ENCODE peak calls at places on chromosomes 12 and 14, in nine cellular contexts. One of them, this sample, is unnamed.

GRCh38 chr14:48914921-48915320 is 671.3 kb downstream of the RPS29 start:
- DNase-seq in cardiac muscle cell: no peak
- DNase-seq in CD8-positive, alpha-beta T cell: no peak
- DNase-seq in fibroblast of lung: no peak
- DNase-seq in iPS DF 6.9: no peak
- DNase-seq in uterus: no peak
- DNase-seq in PC-3: no peak
- DNase-seq in Karpas-422: no peak
- DNase-seq in tibial nerve: no peak
- DNase-seq in this sample: no peak

GRCh38 chr14:98177551-98177950 is 1094.4 kb downstream of the BCL11B start:
- DNase-seq in cardiac muscle cell: no peak
- DNase-seq in CD8-positive, alpha-beta T cell: no peak
- DNase-seq in fibroblast of lung: no peak
- DNase-seq in iPS DF 6.9: no peak
- DNase-seq in uterus: no peak
- DNase-seq in PC-3: no peak
- DNase-seq in Karpas-422: no peak
- DNase-seq in tibial nerve: no peak
- DNase-seq in this sample: no peak

GRCh38 chr14:59090572-59090971 is 97.9 kb upstream of the DAAM1 start:
- DNase-seq in cardiac muscle cell: no peak
- DNase-seq in CD8-positive, alpha-beta T cell: no peak
- DNase-seq in fibroblast of lung: no peak
- DNase-seq in iPS DF 6.9: no peak
- DNase-seq in uterus: no peak
- DNase-seq in PC-3: no peak
- DNase-seq in Karpas-422: no peak
- DNase-seq in tibial nerve: no peak
- DNase-seq in this sample: no peak

GRCh38 chr14:33938131-33938949 is 12.5 kb downstream of the EGLN3 start:
- DNase-seq in cardiac muscle cell: peak; percentile 77
- DNase-seq in CD8-positive, alpha-beta T cell: no peak
- DNase-seq in fibroblast of lung: peak; percentile 10
- DNase-seq in iPS DF 6.9: no peak
- DNase-seq in uterus: peak; percentile 35
- DNase-seq in PC-3: peak; percentile 80
- DNase-seq in Karpas-422: no peak
- DNase-seq in tibial nerve: peak; percentile 9
- DNase-seq in this sample: peak; percentile 75

GRCh38 chr12:6165418-6165817 is 34.8 kb upstream of the CD9 start:
- DNase-seq in cardiac muscle cell: no peak
- DNase-seq in CD8-positive, alpha-beta T cell: no peak
- DNase-seq in fibroblast of lung: peak; percentile 62
- DNase-seq in iPS DF 6.9: no peak
- DNase-seq in uterus: no peak
- DNase-seq in PC-3: no peak
- DNase-seq in Karpas-422: no peak
- DNase-seq in tibial nerve: no peak
- DNase-seq in this sample: no peak

GRCh38 chr12:105522166-105522825 is 191.8 kb downstream of the C12orf75 start:
- DNase-seq in cardiac muscle cell: peak; percentile 67
- DNase-seq in CD8-positive, alpha-beta T cell: no peak
- DNase-seq in fibroblast of lung: peak; percentile 92
- DNase-seq in iPS DF 6.9: no peak
- DNase-seq in uterus: no peak
- DNase-seq in PC-3: peak; percentile 28
- DNase-seq in Karpas-422: no peak
- DNase-seq in tibial nerve: no peak
- DNase-seq in this sample: no peak

GRCh38 chr14:62546862-62547474 is 498.3 kb downstream of the KCNH5 start:
- DNase-seq in cardiac muscle cell: no peak
- DNase-seq in CD8-positive, alpha-beta T cell: no peak
- DNase-seq in fibroblast of lung: peak; percentile 4
- DNase-seq in iPS DF 6.9: no peak
- DNase-seq in uterus: no peak
- DNase-seq in PC-3: no peak
- DNase-seq in Karpas-422: no peak
- DNase-seq in tibial nerve: no peak
- DNase-seq in this sample: no peak

GRCh38 chr14:75307700-75308379 is 29.2 kb downstream of the FOS start:
- DNase-seq in cardiac muscle cell: peak; percentile 90
- DNase-seq in CD8-positive, alpha-beta T cell: peak; percentile 82
- DNase-seq in fibroblast of lung: peak; percentile 61
- DNase-seq in iPS DF 6.9: peak; percentile 86
- DNase-seq in uterus: peak; percentile 86
- DNase-seq in PC-3: peak; percentile 93
- DNase-seq in Karpas-422: peak; percentile 91
- DNase-seq in tibial nerve: peak; percentile 93
- DNase-seq in this sample: peak; percentile 84

GRCh38 chr12:80707126-80707829 is at the start of gene MYF6:
- DNase-seq in cardiac muscle cell: no peak
- DNase-seq in CD8-positive, alpha-beta T cell: no peak
- DNase-seq in fibroblast of lung: no peak
- DNase-seq in iPS DF 6.9: no peak
- DNase-seq in uterus: no peak
- DNase-seq in PC-3: no peak
- DNase-seq in Karpas-422: no peak
- DNase-seq in tibial nerve: no peak
- DNase-seq in this sample: no peak

GRCh38 chr12:56987551-56988053 is 18.7 kb downstream of the ZBTB39 start:
- DNase-seq in cardiac muscle cell: peak; percentile 88
- DNase-seq in CD8-positive, alpha-beta T cell: peak; percentile 83
- DNase-seq in fibroblast of lung: peak; percentile 57
- DNase-seq in iPS DF 6.9: no peak
- DNase-seq in uterus: peak; percentile 73
- DNase-seq in PC-3: peak; percentile 85
- DNase-seq in Karpas-422: peak; percentile 89
- DNase-seq in tibial nerve: peak; percentile 68
- DNase-seq in this sample: peak; percentile 91

GRCh38 chr12:48985901-48986300 is 7.8 kb downstream of the WNT1 start:
- DNase-seq in cardiac muscle cell: no peak
- DNase-seq in CD8-positive, alpha-beta T cell: no peak
- DNase-seq in fibroblast of lung: no peak
- DNase-seq in iPS DF 6.9: no peak
- DNase-seq in uterus: no peak
- DNase-seq in PC-3: no peak
- DNase-seq in Karpas-422: no peak
- DNase-seq in tibial nerve: no peak
- DNase-seq in this sample: no peak

GRCh38 chr14:68188174-68188573 is 368.6 kb downstream of the RAD51B start:
- DNase-seq in cardiac muscle cell: no peak
- DNase-seq in CD8-positive, alpha-beta T cell: no peak
- DNase-seq in fibroblast of lung: no peak
- DNase-seq in iPS DF 6.9: no peak
- DNase-seq in uterus: no peak
- DNase-seq in PC-3: no peak
- DNase-seq in Karpas-422: no peak
- DNase-seq in tibial nerve: no peak
- DNase-seq in this sample: no peak

GRCh38 chr14:61542848-61543790 is 152.2 kb upstream of the HIF1A start:
- DNase-seq in cardiac muscle cell: peak; percentile 76
- DNase-seq in CD8-positive, alpha-beta T cell: no peak
- DNase-seq in fibroblast of lung: no peak
- DNase-seq in iPS DF 6.9: no peak
- DNase-seq in uterus: no peak
- DNase-seq in PC-3: no peak
- DNase-seq in Karpas-422: no peak
- DNase-seq in tibial nerve: peak; percentile 64
- DNase-seq in this sample: no peak

DNA sequence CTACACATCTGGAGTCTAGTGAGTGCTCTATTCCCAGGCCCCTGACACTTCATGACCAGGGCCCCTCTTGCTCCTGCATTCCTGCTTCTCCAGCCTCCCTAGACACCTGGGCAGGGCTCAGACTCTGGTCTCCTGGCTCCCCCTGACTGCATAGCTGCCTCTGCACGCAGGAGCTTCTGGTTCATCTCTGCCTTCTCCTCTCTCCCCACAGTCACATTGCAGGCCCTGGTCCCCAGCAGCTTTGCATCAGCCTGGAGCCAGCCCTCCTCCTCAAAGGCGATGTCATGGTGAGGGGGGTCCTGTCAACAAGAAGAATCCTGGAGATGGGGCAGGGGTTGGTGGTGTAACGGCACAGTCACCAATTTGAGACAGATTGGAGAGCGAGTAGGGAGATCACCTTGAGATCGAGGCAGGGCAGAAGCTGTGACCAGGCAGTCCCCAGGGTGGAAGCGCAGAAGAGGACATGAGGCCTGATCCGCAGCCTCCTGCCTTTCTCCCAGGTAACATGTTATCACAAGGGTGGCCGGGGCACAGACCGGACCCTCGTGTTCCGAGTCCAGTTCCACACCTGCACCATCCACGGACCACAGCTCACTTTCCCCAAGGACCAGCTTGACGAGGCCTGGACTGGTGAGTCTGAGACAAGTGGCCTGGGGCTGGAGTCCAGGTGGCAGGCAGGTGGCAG is 8.1 kb downstream of the TNS2 start:
- DNase-seq in cardiac muscle cell: peak; percentile 0
- DNase-seq in CD8-positive, alpha-beta T cell: no peak
- DNase-seq in fibroblast of lung: no peak
- DNase-seq in iPS DF 6.9: no peak
- DNase-seq in uterus: no peak
- DNase-seq in PC-3: no peak
- DNase-seq in Karpas-422: no peak
- DNase-seq in tibial nerve: peak; percentile 5
- DNase-seq in this sample: no peak
- H3K4me1 ChIP-seq in cardiac muscle cell: peaks cover 14% of the 10 kb centered on the region
- H3K4me1 ChIP-seq in CD8-positive, alpha-beta T cell: peaks cover 7% of the 10 kb centered on the region
- H3K4me1 ChIP-seq in fibroblast of lung: peaks cover 35% of the 10 kb centered on the region
- H3K4me1 ChIP-seq in iPS DF 6.9: peaks cover 4% of the 10 kb centered on the region
- H3K4me1 ChIP-seq in uterus: peaks cover 37% of the 10 kb centered on the region
- H3K4me1 ChIP-seq in PC-3: peaks cover 24% of the 10 kb centered on the region
- H3K4me1 ChIP-seq in Karpas-422: peaks cover 8% of the 10 kb centered on the region
- H3K4me1 ChIP-seq in tibial nerve: peaks cover 100% of the 10 kb centered on the region
- H3K4me1 ChIP-seq in this sample: peaks cover 35% of the 10 kb centered on the region

GRCh38 chr12:124037341-124037740 is 64.3 kb downstream of the ZNF664 start:
- DNase-seq in cardiac muscle cell: no peak
- DNase-seq in CD8-positive, alpha-beta T cell: no peak
- DNase-seq in fibroblast of lung: no peak
- DNase-seq in iPS DF 6.9: no peak
- DNase-seq in uterus: no peak
- DNase-seq in PC-3: no peak
- DNase-seq in Karpas-422: no peak
- DNase-seq in tibial nerve: no peak
- DNase-seq in this sample: no peak
- H3K27me3 ChIP-seq in cardiac muscle cell: no peaks in the 10 kb centered on the region
- H3K27me3 ChIP-seq in CD8-positive, alpha-beta T cell: no peaks in the 10 kb centered on the region
- H3K27me3 ChIP-seq in fibroblast of lung: no peaks in the 10 kb centered on the region
- H3K27me3 ChIP-seq in iPS DF 6.9: no peaks in the 10 kb centered on the region
- H3K27me3 ChIP-seq in uterus: no peaks in the 10 kb centered on the region
- H3K27me3 ChIP-seq in PC-3: no peaks in the 10 kb centered on the region
- H3K27me3 ChIP-seq in Karpas-422: no peaks in the 10 kb centered on the region
- H3K27me3 ChIP-seq in tibial nerve: no peaks in the 10 kb centered on the region
- H3K27me3 ChIP-seq in this sample: no peaks in the 10 kb centered on the region

GRCh38 chr12:89538902-89539301 is 13.1 kb upstream of the POC1B start:
- DNase-seq in cardiac muscle cell: no peak
- DNase-seq in CD8-positive, alpha-beta T cell: no peak
- DNase-seq in fibroblast of lung: no peak
- DNase-seq in iPS DF 6.9: no peak
- DNase-seq in uterus: no peak
- DNase-seq in PC-3: no peak
- DNase-seq in Karpas-422: no peak
- DNase-seq in tibial nerve: no peak
- DNase-seq in this sample: no peak
- H3K4me1 ChIP-seq in cardiac muscle cell: no peaks in the 10 kb centered on the region
- H3K4me1 ChIP-seq in CD8-positive, alpha-beta T cell: no peaks in the 10 kb centered on the region
- H3K4me1 ChIP-seq in fibroblast of lung: no peaks in the 10 kb centered on the region
- H3K4me1 ChIP-seq in iPS DF 6.9: no peaks in the 10 kb centered on the region
- H3K4me1 ChIP-seq in uterus: no peaks in the 10 kb centered on the region
- H3K4me1 ChIP-seq in PC-3: peaks cover 6% of the 10 kb centered on the region
- H3K4me1 ChIP-seq in Karpas-422: no peaks in the 10 kb centered on the region
- H3K4me1 ChIP-seq in tibial nerve: peaks cover 15% of the 10 kb centered on the region
- H3K4me1 ChIP-seq in this sample: no peaks in the 10 kb centered on the region

GRCh38 chr12:46831335-46832083 is 5.7 kb upstream of the SLC38A4 start:
- DNase-seq in cardiac muscle cell: peak; percentile 3
- DNase-seq in CD8-positive, alpha-beta T cell: no peak
- DNase-seq in fibroblast of lung: peak; percentile 7
- DNase-seq in iPS DF 6.9: no peak
- DNase-seq in uterus: no peak
- DNase-seq in PC-3: no peak
- DNase-seq in Karpas-422: no peak
- DNase-seq in tibial nerve: no peak
- DNase-seq in this sample: peak; percentile 84

GRCh38 chr12:46835785-46836184 is 10.0 kb upstream of the SLC38A4 start:
- DNase-seq in cardiac muscle cell: no peak
- DNase-seq in CD8-positive, alpha-beta T cell: no peak
- DNase-seq in fibroblast of lung: no peak
- DNase-seq in iPS DF 6.9: no peak
- DNase-seq in uterus: no peak
- DNase-seq in PC-3: no peak
- DNase-seq in Karpas-422: no peak
- DNase-seq in tibial nerve: no peak
- DNase-seq in this sample: no peak

GRCh38 chr12:46830731-46831334 is 5.0 kb upstream of the SLC38A4 start:
- DNase-seq in cardiac muscle cell: peak; percentile 4
- DNase-seq in CD8-positive, alpha-beta T cell: no peak
- DNase-seq in fibroblast of lung: peak; percentile 10
- DNase-seq in iPS DF 6.9: no peak
- DNase-seq in uterus: no peak
- DNase-seq in PC-3: no peak
- DNase-seq in Karpas-422: no peak
- DNase-seq in tibial nerve: no peak
- DNase-seq in this sample: peak; percentile 24

GRCh38 chr12:46832084-46832704 is 6.4 kb upstream of the SLC38A4 start:
- DNase-seq in cardiac muscle cell: no peak
- DNase-seq in CD8-positive, alpha-beta T cell: no peak
- DNase-seq in fibroblast of lung: no peak
- DNase-seq in iPS DF 6.9: no peak
- DNase-seq in uterus: no peak
- DNase-seq in PC-3: no peak
- DNase-seq in Karpas-422: no peak
- DNase-seq in tibial nerve: no peak
- DNase-seq in this sample: no peak
- H3K27me3 ChIP-seq in cardiac muscle cell: peaks cover 69% of the 10 kb centered on the region
- H3K27me3 ChIP-seq in CD8-positive, alpha-beta T cell: peaks cover 5% of the 10 kb centered on the region
- H3K27me3 ChIP-seq in fibroblast of lung: peaks cover 19% of the 10 kb centered on the region
- H3K27me3 ChIP-seq in iPS DF 6.9: peaks cover 11% of the 10 kb centered on the region
- H3K27me3 ChIP-seq in uterus: no peaks in the 10 kb centered on the region
- H3K27me3 ChIP-seq in PC-3: no peaks in the 10 kb centered on the region
- H3K27me3 ChIP-seq in Karpas-422: no peaks in the 10 kb centered on the region
- H3K27me3 ChIP-seq in tibial nerve: peaks cover 2% of the 10 kb centered on the region
- H3K27me3 ChIP-seq in this sample: no peaks in the 10 kb centered on the region

This sample was measured in pancreas.